ENCODE peak calls at places on chromosomes 4 and X, in nine cellular contexts. One of them, this sample, is unnamed.

GRCh38 chrX:18650662-18651061 is 21.2 kb downstream of the RS1 start:
- DNase-seq in AG09309: no peak
- DNase-seq in A549: no peak
- DNase-seq in left lung: no peak
- DNase-seq in heart right ventricle: no peak
- DNase-seq in type B pancreatic cell: no peak
- DNase-seq in lower lobe of right lung: no peak
- DNase-seq in IMR-90: no peak
- DNase-seq in epithelial cell of proximal tubule: no peak
- DNase-seq in this sample: no peak

GRCh38 chrX:1451676-1452496 is 823 bp downstream of the ASMTL start:
- DNase-seq in AG09309: no peak
- DNase-seq in A549: no peak
- DNase-seq in left lung: no peak
- DNase-seq in heart right ventricle: no peak
- DNase-seq in type B pancreatic cell: peak
- DNase-seq in lower lobe of right lung: no peak
- DNase-seq in IMR-90: no peak
- DNase-seq in epithelial cell of proximal tubule: no peak
- DNase-seq in this sample: no peak

GRCh38 chrX:131830400-131831184 is 192.5 kb upstream of the STK26 start:
- DNase-seq in AG09309: peak
- DNase-seq in A549: no peak
- DNase-seq in left lung: no peak
- DNase-seq in heart right ventricle: peak
- DNase-seq in type B pancreatic cell: no peak
- DNase-seq in lower lobe of right lung: peak
- DNase-seq in IMR-90: peak
- DNase-seq in epithelial cell of proximal tubule: peak
- DNase-seq in this sample: peak

GRCh38 chrX:65883556-65883955 is 156.3 kb downstream of the VSIG4 start:
- DNase-seq in AG09309: no peak
- DNase-seq in A549: no peak
- DNase-seq in left lung: no peak
- DNase-seq in heart right ventricle: no peak
- DNase-seq in type B pancreatic cell: no peak
- DNase-seq in lower lobe of right lung: no peak
- DNase-seq in IMR-90: no peak
- DNase-seq in epithelial cell of proximal tubule: no peak
- DNase-seq in this sample: no peak

GRCh38 chrX:78092296-78092695 is 11.8 kb upstream of the PGK1 start:
- DNase-seq in AG09309: no peak
- DNase-seq in A549: no peak
- DNase-seq in left lung: no peak
- DNase-seq in heart right ventricle: no peak
- DNase-seq in type B pancreatic cell: no peak
- DNase-seq in lower lobe of right lung: no peak
- DNase-seq in IMR-90: peak
- DNase-seq in epithelial cell of proximal tubule: no peak
- DNase-seq in this sample: peak

GRCh38 chrX:131778269-131779218 is 234.7 kb downstream of the OR13H1 start:
- DNase-seq in AG09309: no peak
- DNase-seq in A549: peak
- DNase-seq in left lung: no peak
- DNase-seq in heart right ventricle: no peak
- DNase-seq in type B pancreatic cell: no peak
- DNase-seq in lower lobe of right lung: no peak
- DNase-seq in IMR-90: peak
- DNase-seq in epithelial cell of proximal tubule: no peak
- DNase-seq in this sample: no peak

GRCh38 chrX:110964761-110965160 is 131.2 kb upstream of the PAK3 start:
- DNase-seq in AG09309: no peak
- DNase-seq in A549: no peak
- DNase-seq in left lung: peak
- DNase-seq in heart right ventricle: no peak
- DNase-seq in type B pancreatic cell: no peak
- DNase-seq in lower lobe of right lung: no peak
- DNase-seq in IMR-90: no peak
- DNase-seq in epithelial cell of proximal tubule: no peak
- DNase-seq in this sample: no peak

GRCh38 chrX:97267376-97267775 is 383.7 kb downstream of the RPA4 start:
- DNase-seq in AG09309: no peak
- DNase-seq in A549: no peak
- DNase-seq in left lung: no peak
- DNase-seq in heart right ventricle: no peak
- DNase-seq in type B pancreatic cell: no peak
- DNase-seq in lower lobe of right lung: no peak
- DNase-seq in IMR-90: peak
- DNase-seq in epithelial cell of proximal tubule: peak
- DNase-seq in this sample: no peak

GRCh38 chr4:101184668-101185067 is 162.7 kb downstream of the PPP3CA start:
- DNase-seq in AG09309: no peak
- DNase-seq in A549: no peak
- DNase-seq in left lung: no peak
- DNase-seq in heart right ventricle: no peak
- DNase-seq in type B pancreatic cell: no peak
- DNase-seq in lower lobe of right lung: no peak
- DNase-seq in IMR-90: no peak
- DNase-seq in epithelial cell of proximal tubule: no peak
- DNase-seq in this sample: no peak

GRCh38 chrX:103488332-103488731 is 31.0 kb downstream of the RAB40A start:
- DNase-seq in AG09309: no peak
- DNase-seq in A549: peak
- DNase-seq in left lung: no peak
- DNase-seq in heart right ventricle: no peak
- DNase-seq in type B pancreatic cell: no peak
- DNase-seq in lower lobe of right lung: no peak
- DNase-seq in IMR-90: no peak
- DNase-seq in epithelial cell of proximal tubule: no peak
- DNase-seq in this sample: no peak

GRCh38 chr4:110778526-110778925 is 155.6 kb upstream of the PITX2 start:
- DNase-seq in AG09309: no peak
- DNase-seq in A549: no peak
- DNase-seq in left lung: no peak
- DNase-seq in heart right ventricle: no peak
- DNase-seq in type B pancreatic cell: no peak
- DNase-seq in lower lobe of right lung: no peak
- DNase-seq in IMR-90: peak
- DNase-seq in epithelial cell of proximal tubule: no peak
- DNase-seq in this sample: no peak

GRCh38 chr4:26751838-26752237 is 108.8 kb upstream of the STIM2 start:
- DNase-seq in AG09309: no peak
- DNase-seq in A549: no peak
- DNase-seq in left lung: no peak
- DNase-seq in heart right ventricle: no peak
- DNase-seq in type B pancreatic cell: no peak
- DNase-seq in lower lobe of right lung: no peak
- DNase-seq in IMR-90: no peak
- DNase-seq in epithelial cell of proximal tubule: no peak
- DNase-seq in this sample: no peak

GRCh38 chr4:33062155-33062554 is 2342.0 kb downstream of the PCDH7 start:
- DNase-seq in AG09309: no peak
- DNase-seq in A549: no peak
- DNase-seq in left lung: no peak
- DNase-seq in heart right ventricle: no peak
- DNase-seq in type B pancreatic cell: no peak
- DNase-seq in lower lobe of right lung: no peak
- DNase-seq in IMR-90: no peak
- DNase-seq in epithelial cell of proximal tubule: no peak
- DNase-seq in this sample: no peak

GRCh38 chr4:16206848-16207247 is 19.4 kb downstream of the TAPT1 start:
- DNase-seq in AG09309: no peak
- DNase-seq in A549: no peak
- DNase-seq in left lung: no peak
- DNase-seq in heart right ventricle: no peak
- DNase-seq in type B pancreatic cell: no peak
- DNase-seq in lower lobe of right lung: no peak
- DNase-seq in IMR-90: no peak
- DNase-seq in epithelial cell of proximal tubule: no peak
- DNase-seq in this sample: peak

GRCh38 chr4:10129196-10130185 is 12.9 kb upstream of the WDR1 start:
- DNase-seq in AG09309: no peak
- DNase-seq in A549: no peak
- DNase-seq in left lung: no peak
- DNase-seq in heart right ventricle: no peak
- DNase-seq in type B pancreatic cell: no peak
- DNase-seq in lower lobe of right lung: no peak
- DNase-seq in IMR-90: no peak
- DNase-seq in epithelial cell of proximal tubule: no peak
- DNase-seq in this sample: no peak

GRCh38 chr4:48133668-48134444 is at the start of gene TXK:
- DNase-seq in AG09309: no peak
- DNase-seq in A549: no peak
- DNase-seq in left lung: no peak
- DNase-seq in heart right ventricle: no peak
- DNase-seq in type B pancreatic cell: no peak
- DNase-seq in lower lobe of right lung: no peak
- DNase-seq in IMR-90: peak
- DNase-seq in epithelial cell of proximal tubule: no peak
- DNase-seq in this sample: peak

GRCh38 chrX:72572248-72573157 is at the start of gene HDAC8:
- DNase-seq in AG09309: peak
- DNase-seq in A549: peak
- DNase-seq in left lung: peak
- DNase-seq in heart right ventricle: peak
- DNase-seq in type B pancreatic cell: no peak
- DNase-seq in lower lobe of right lung: peak
- DNase-seq in IMR-90: peak
- DNase-seq in epithelial cell of proximal tubule: peak
- DNase-seq in this sample: peak

GRCh38 chrX:72566448-72566847 is 6.2 kb downstream of the HDAC8 start:
- DNase-seq in AG09309: no peak
- DNase-seq in A549: no peak
- DNase-seq in left lung: no peak
- DNase-seq in heart right ventricle: no peak
- DNase-seq in type B pancreatic cell: no peak
- DNase-seq in lower lobe of right lung: no peak
- DNase-seq in IMR-90: no peak
- DNase-seq in epithelial cell of proximal tubule: no peak
- DNase-seq in this sample: no peak

GRCh38 chrX:72573158-72573511 is 492 bp upstream of the HDAC8 start:
- DNase-seq in AG09309: no peak
- DNase-seq in A549: no peak
- DNase-seq in left lung: no peak
- DNase-seq in heart right ventricle: no peak
- DNase-seq in type B pancreatic cell: no peak
- DNase-seq in lower lobe of right lung: no peak
- DNase-seq in IMR-90: no peak
- DNase-seq in epithelial cell of proximal tubule: no peak
- DNase-seq in this sample: no peak

GRCh38 chrX:72568406-72569092 is 4.1 kb downstream of the HDAC8 start:
- DNase-seq in AG09309: peak
- DNase-seq in A549: no peak
- DNase-seq in left lung: no peak
- DNase-seq in heart right ventricle: no peak
- DNase-seq in type B pancreatic cell: no peak
- DNase-seq in lower lobe of right lung: no peak
- DNase-seq in IMR-90: peak
- DNase-seq in epithelial cell of proximal tubule: no peak
- DNase-seq in this sample: no peak

DNA sequence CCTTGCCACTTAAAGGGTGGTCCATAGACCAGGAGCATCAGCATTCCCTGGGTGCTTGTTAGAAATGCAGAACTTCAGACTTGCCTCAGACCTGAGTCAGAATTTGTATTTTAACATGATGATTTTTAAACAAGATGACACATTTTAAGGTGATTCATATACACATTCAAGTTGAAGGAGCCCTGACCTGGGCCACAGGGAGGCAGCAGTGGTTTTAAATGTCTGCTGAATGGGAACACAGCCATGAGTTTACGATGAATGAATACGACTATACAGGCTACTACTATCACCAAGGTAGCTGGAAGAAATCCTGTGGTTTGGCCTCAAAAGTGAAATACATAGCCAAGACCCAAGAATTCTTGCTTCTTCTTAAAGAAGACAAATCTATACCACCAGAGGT is 2.9 kb downstream of the HDAC8 start:
- DNase-seq in AG09309: peak
- DNase-seq in A549: no peak
- DNase-seq in left lung: no peak
- DNase-seq in heart right ventricle: no peak
- DNase-seq in type B pancreatic cell: no peak
- DNase-seq in lower lobe of right lung: no peak
- DNase-seq in IMR-90: peak
- DNase-seq in epithelial cell of proximal tubule: no peak
- DNase-seq in this sample: peak
- TF ChIP-seq CTCF in AG09309: peak
- TF ChIP-seq CTCF in A549: no peak
- TF ChIP-seq CTCF in left lung: no peak
- TF ChIP-seq CTCF in heart right ventricle: no peak
- TF ChIP-seq CTCF in type B pancreatic cell: no peak
- TF ChIP-seq CTCF in lower lobe of right lung: no peak
- TF ChIP-seq CTCF in IMR-90: peak
- TF ChIP-seq CTCF in epithelial cell of proximal tubule: peak
- TF ChIP-seq CTCF in this sample: no peak

GRCh38 chr4:154982187-154983047 is 201.3 kb downstream of the RBM46 start:
- DNase-seq in AG09309: no peak
- DNase-seq in A549: peak
- DNase-seq in left lung: no peak
- DNase-seq in heart right ventricle: peak
- DNase-seq in type B pancreatic cell: no peak
- DNase-seq in lower lobe of right lung: peak
- DNase-seq in IMR-90: peak
- DNase-seq in epithelial cell of proximal tubule: no peak
- DNase-seq in this sample: peak
- TF ChIP-seq CTCF in AG09309: peak
- TF ChIP-seq CTCF in A549: peak
- TF ChIP-seq CTCF in left lung: peak
- TF ChIP-seq CTCF in heart right ventricle: peak
- TF ChIP-seq CTCF in type B pancreatic cell: peak
- TF ChIP-seq CTCF in lower lobe of right lung: peak
- TF ChIP-seq CTCF in IMR-90: peak
- TF ChIP-seq CTCF in epithelial cell of proximal tubule: peak
- TF ChIP-seq CTCF in this sample: peak

GRCh38 chr4:40305329-40306193 is 29.6 kb upstream of the CHRNA9 start:
- DNase-seq in AG09309: no peak
- DNase-seq in A549: no peak
- DNase-seq in left lung: no peak
- DNase-seq in heart right ventricle: no peak
- DNase-seq in type B pancreatic cell: no peak
- DNase-seq in lower lobe of right lung: no peak
- DNase-seq in IMR-90: no peak
- DNase-seq in epithelial cell of proximal tubule: no peak
- DNase-seq in this sample: peak
- TF ChIP-seq CTCF in AG09309: no peak
- TF ChIP-seq CTCF in A549: no peak
- TF ChIP-seq CTCF in left lung: no peak
- TF ChIP-seq CTCF in heart right ventricle: no peak
- TF ChIP-seq CTCF in type B pancreatic cell: no peak
- TF ChIP-seq CTCF in lower lobe of right lung: no peak
- TF ChIP-seq CTCF in IMR-90: no peak
- TF ChIP-seq CTCF in epithelial cell of proximal tubule: no peak
- TF ChIP-seq CTCF in this sample: peak

DNA sequence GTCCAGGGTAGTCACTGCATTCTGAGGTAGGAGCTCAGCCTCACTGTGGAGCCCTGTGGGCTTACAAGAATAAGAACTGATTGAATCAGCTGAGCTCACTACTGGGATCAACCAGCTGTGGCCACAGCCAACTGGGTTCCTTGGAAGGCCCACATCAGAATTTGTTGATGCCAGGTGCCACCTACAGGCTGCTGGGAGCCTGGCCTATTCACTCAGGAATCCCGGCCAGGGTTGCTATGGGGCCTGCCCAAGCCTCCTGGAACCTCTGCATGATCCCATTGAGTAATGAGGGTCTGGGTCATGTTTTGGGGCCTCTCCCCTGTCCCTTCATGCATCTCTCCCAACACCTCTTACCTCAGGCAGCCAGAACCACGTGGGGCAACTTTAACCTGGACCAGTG is 53.9 kb upstream of the KIAA1210 start:
- DNase-seq in AG09309: no peak
- DNase-seq in A549: peak
- DNase-seq in left lung: no peak
- DNase-seq in heart right ventricle: no peak
- DNase-seq in type B pancreatic cell: no peak
- DNase-seq in lower lobe of right lung: no peak
- DNase-seq in IMR-90: no peak
- DNase-seq in epithelial cell of proximal tubule: peak
- DNase-seq in this sample: no peak
- TF ChIP-seq CTCF in AG09309: no peak
- TF ChIP-seq CTCF in A549: peak
- TF ChIP-seq CTCF in left lung: no peak
- TF ChIP-seq CTCF in heart right ventricle: peak
- TF ChIP-seq CTCF in type B pancreatic cell: no peak
- TF ChIP-seq CTCF in lower lobe of right lung: no peak
- TF ChIP-seq CTCF in IMR-90: no peak
- TF ChIP-seq CTCF in epithelial cell of proximal tubule: peak
- TF ChIP-seq CTCF in this sample: no peak